ENCODE peak calls at places on chromosomes 2 and 18, in four cellular contexts. X, M, C and L are unnamed samples.

GRCh38 chr2:154143105-154143504 is 271.4 kb downstream of the GALNT13 start:
- DNase-seq in X (no peak), M (no peak), C (no peak), L (no peak)

GRCh38 chr2:164430166-164430783 is 191.0 kb downstream of the GRB14 start:
- DNase-seq in X (no peak), M (no peak), C (no peak), L (no peak)

GRCh38 chr2:162261032-162261945 is 18.0 kb upstream of the FAP start:
- DNase-seq in X (no peak), M (no peak), C (no peak), L (peak)

GRCh38 chr2:123566291-123566946 is 458.7 kb upstream of the CNTNAP5 start:
- DNase-seq in X (no peak), M (no peak), C (no peak), L (no peak)

GRCh38 chr2:51231071-51231470 is 199.1 kb upstream of the NRXN1 start:
- DNase-seq in X (no peak), M (no peak), C (no peak), L (no peak)

GRCh38 chr2:241114836-241115235 is 12.7 kb upstream of the MTERF4 start:
- DNase-seq in X (no peak), M (no peak), C (no peak), L (no peak)

GRCh38 chr2:180742809-180743208 is 237.6 kb upstream of the UBE2E3 start:
- DNase-seq in X (no peak), M (no peak), C (no peak), L (no peak)

GRCh38 chr18:48676346-48676745 is 137.5 kb downstream of the CTIF start:
- DNase-seq in X (no peak), M (no peak), C (no peak), L (no peak)

GRCh38 chr2:190838492-190838910 is 42.1 kb upstream of the GLS start:
- DNase-seq in X (no peak), M (no peak), C (no peak), L (no peak)

GRCh38 chr2:159516241-159516758 is 100.0 kb downstream of the BAZ2B start:
- DNase-seq in X (no peak), M (no peak), C (peak), L (no peak)

GRCh38 chr2:227813562-227814353 is at the start of gene CCL20:
- DNase-seq in X (no peak), M (no peak), C (no peak), L (no peak)

GRCh38 chr2:28368417-28368798 is 24.2 kb upstream of the FOSL2 start:
- DNase-seq in X (no peak), M (no peak), C (no peak), L (no peak)

GRCh38 chr2:233689498-233689897 is 3.2 kb upstream of the UGT1A6 start:
- DNase-seq in X (no peak), M (no peak), C (no peak), L (no peak)

GRCh38 chr18:9446839-9447238 is 28.5 kb upstream of the RALBP1 start:
- DNase-seq in X (no peak), M (no peak), C (no peak), L (no peak)

GRCh38 chr2:134491796-134492441 is 226.9 kb downstream of the TMEM163 start:
- DNase-seq in X (no peak), M (no peak), C (no peak), L (no peak)

GRCh38 chr18:48545690-48546365 is 7.0 kb downstream of the CTIF start:
- DNase-seq in X (no peak), M (no peak), C (no peak), L (no peak)

GRCh38 chr2:151947524-151948165 is 119.4 kb upstream of the ARL5A start:
- DNase-seq in X (no peak), M (no peak), C (no peak), L (no peak)

GRCh38 chr2:216023055-216023648 is 9.8 kb upstream of the MREG start:
- DNase-seq in X (peak), M (no peak), C (peak), L (peak)

GRCh38 chr18:78995740-78996395 is 16.2 kb downstream of the SALL3 start:
- DNase-seq in X (no peak), M (no peak), C (no peak), L (no peak)

GRCh38 chr2:54945401-54946219 is 104.6 kb downstream of the RTN4 start:
- DNase-seq in X (no peak), M (no peak), C (no peak), L (no peak)

GRCh38 chr2:96960271-96960955 is 26.0 kb downstream of the FAM178B start:
- DNase-seq in X (peak), M (peak), C (peak), L (peak)

GRCh38 chr2:187993516-187993915 is 298.2 kb upstream of the GULP1 start:
- DNase-seq in X (no peak), M (no peak), C (no peak), L (no peak)

GRCh38 chr18:58866261-58867232 is 1.9 kb downstream of the ZNF532 start:
- DNase-seq in X (no peak), M (no peak), C (no peak), L (no peak)

GRCh38 chr2:70083344-70084156 is 3.7 kb upstream of the PCBP1 start:
- DNase-seq in X (no peak), M (peak), C (peak), L (peak)

GRCh38 chr18:25467226-25468065 is 115.5 kb upstream of the ZNF521 start:
- DNase-seq in X (no peak), M (no peak), C (no peak), L (no peak)

GRCh38 chr2:62569907-62570793 is 64.2 kb upstream of the TMEM17 start:
- DNase-seq in X (no peak), M (no peak), C (no peak), L (no peak)

GRCh38 chr18:49841236-49842217 is 28.2 kb upstream of the ACAA2 start:
- DNase-seq in X (no peak), M (no peak), C (no peak), L (no peak)

GRCh38 chr2:178761759-178762371 is 45.4 kb downstream of the TTN start:
- DNase-seq in X (no peak), M (peak), C (peak), L (peak)

GRCh38 chr2:109382946-109383345 is 230.8 kb downstream of the SEPTIN10 start:
- DNase-seq in X (no peak), M (peak), C (no peak), L (peak)

GRCh38 chr2:112938904-112939303 is 27.9 kb downstream of the IL37 start:
- DNase-seq in X (no peak), M (peak), C (no peak), L (no peak)

GRCh38 chr2:165402142-165402541 is 67.4 kb upstream of the CSRNP3 start:
- DNase-seq in X (no peak), M (no peak), C (no peak), L (no peak)

GRCh38 chr2:148132400-148132799 is 111.5 kb downstream of the MBD5 start:
- DNase-seq in X (no peak), M (no peak), C (no peak), L (no peak)

GRCh38 chr2:102041351-102041750 is 49.6 kb downstream of the IL1R2 start:
- DNase-seq in X (no peak), M (no peak), C (no peak), L (no peak)

GRCh38 chr2:16228951-16229350 is 288.6 kb downstream of the MYCN start:
- DNase-seq in X (no peak), M (no peak), C (no peak), L (no peak)

GRCh38 chr2:74502720-74503505 is 3.5 kb upstream of the LBX2 start:
- DNase-seq in X (no peak), M (peak), C (peak), L (peak)

GRCh38 chr2:240507778-240508251 is 50.0 kb downstream of the ANKMY1 start:
- DNase-seq in X (no peak), M (no peak), C (no peak), L (no peak)

GRCh38 chr18:57466745-57467144 is 31.6 kb downstream of the ONECUT2 start:
- DNase-seq in X (no peak), M (no peak), C (no peak), L (no peak)